ENCODE peak calls at places on chromosomes 4 and X, in four cellular contexts. One of them, this sample, is unnamed.

GRCh38 chr4:122083971-122084370 is 68.2 kb upstream of the BLTP1 start:
- DNase-seq in H1: no peak
- DNase-seq in H9: no peak
- DNase-seq in IMR-90: no peak
- DNase-seq in this sample: peak; percentile 29

GRCh38 chr4:85860066-85860465 is 385.1 kb downstream of the ARHGAP24 start:
- DNase-seq in H1: no peak
- DNase-seq in H9: no peak
- DNase-seq in IMR-90: peak; percentile 52
- DNase-seq in this sample: no peak

GRCh38 chrX:45619290-45619689 is 418.6 kb upstream of the DIPK2B start:
- DNase-seq in H1: no peak
- DNase-seq in H9: no peak
- DNase-seq in IMR-90: peak; percentile 28
- DNase-seq in this sample: peak; percentile 69

GRCh38 chr4:13783800-13784411 is 156.4 kb upstream of the BOD1L1 start:
- DNase-seq in H1: no peak
- DNase-seq in H9: no peak
- DNase-seq in IMR-90: no peak
- DNase-seq in this sample: no peak

GRCh38 chrX:119853449-119853848 is 686 bp upstream of the UPF3B start:
- DNase-seq in H1: no peak
- DNase-seq in H9: no peak
- DNase-seq in IMR-90: no peak
- DNase-seq in this sample: peak; percentile 0

GRCh38 chr4:168637872-168638756 is 141.3 kb downstream of the PALLD start:
- DNase-seq in H1: no peak
- DNase-seq in H9: no peak
- DNase-seq in IMR-90: peak; percentile 78
- DNase-seq in this sample: no peak

GRCh38 chr4:39814403-39815185 is 116.7 kb downstream of the UBE2K start:
- DNase-seq in H1: no peak
- DNase-seq in H9: no peak
- DNase-seq in IMR-90: peak; percentile 25
- DNase-seq in this sample: peak; percentile 42

GRCh38 chrX:45506149-45506768 is 305.6 kb upstream of the DIPK2B start:
- DNase-seq in H1: no peak
- DNase-seq in H9: no peak
- DNase-seq in IMR-90: no peak
- DNase-seq in this sample: no peak

GRCh38 chr4:17614416-17615299 is at the start of gene MED28:
- DNase-seq in H1: peak; percentile 83
- DNase-seq in H9: peak; percentile 94
- DNase-seq in IMR-90: peak; percentile 95
- DNase-seq in this sample: peak; percentile 97

GRCh38 chr4:45100936-45101818 is 374.8 kb upstream of the GNPDA2 start:
- DNase-seq in H1: no peak
- DNase-seq in H9: no peak
- DNase-seq in IMR-90: no peak
- DNase-seq in this sample: no peak

GRCh38 chrX:110180928-110181310 is 137.0 kb downstream of the AMMECR1 start:
- DNase-seq in H1: no peak
- DNase-seq in H9: no peak
- DNase-seq in IMR-90: peak; percentile 36
- DNase-seq in this sample: no peak

GRCh38 chr4:168337550-168337940 is 19.0 kb upstream of the DDX60 start:
- DNase-seq in H1: no peak
- DNase-seq in H9: no peak
- DNase-seq in IMR-90: peak; percentile 39
- DNase-seq in this sample: no peak

GRCh38 chrX:130110379-130111219 is at the start of gene ELF4:
- DNase-seq in H1: no peak
- DNase-seq in H9: no peak
- DNase-seq in IMR-90: peak; percentile 37
- DNase-seq in this sample: peak; percentile 45

GRCh38 chr4:10336471-10336870 is 120.8 kb downstream of the ZNF518B start:
- DNase-seq in H1: no peak
- DNase-seq in H9: no peak
- DNase-seq in IMR-90: no peak
- DNase-seq in this sample: peak; percentile 34

GRCh38 chr4:6907658-6908191 is 1.9 kb upstream of the TBC1D14 start:
- DNase-seq in H1: no peak
- DNase-seq in H9: peak; percentile 71
- DNase-seq in IMR-90: no peak
- DNase-seq in this sample: peak; percentile 66

GRCh38 chr4:26420903-26421302 is 69.4 kb downstream of the CCKAR start:
- DNase-seq in H1: no peak
- DNase-seq in H9: no peak
- DNase-seq in IMR-90: peak; percentile 56
- DNase-seq in this sample: no peak

GRCh38 chrX:39703307-39703706 is 394.5 kb downstream of the BCOR start:
- DNase-seq in H1: no peak
- DNase-seq in H9: no peak
- DNase-seq in IMR-90: no peak
- DNase-seq in this sample: no peak

GRCh38 chrX:1598021-1598875 is 6.8 kb downstream of the AKAP17A start:
- DNase-seq in H1: no peak
- DNase-seq in H9: no peak
- DNase-seq in IMR-90: no peak
- DNase-seq in this sample: no peak

GRCh38 chrX:1598876-1599790 is 7.7 kb downstream of the AKAP17A start:
- DNase-seq in H1: no peak
- DNase-seq in H9: no peak
- DNase-seq in IMR-90: no peak
- DNase-seq in this sample: no peak

GRCh38 chrX:1595711-1596060 is 4.3 kb downstream of the AKAP17A start:
- DNase-seq in H1: no peak
- DNase-seq in H9: no peak
- DNase-seq in IMR-90: no peak
- DNase-seq in this sample: no peak

GRCh38 chrX:1596676-1597344 is 5.4 kb downstream of the AKAP17A start:
- DNase-seq in H1: no peak
- DNase-seq in H9: no peak
- DNase-seq in IMR-90: no peak
- DNase-seq in this sample: no peak

GRCh38 chrX:1597345-1598020 is 6.1 kb downstream of the AKAP17A start:
- DNase-seq in H1: no peak
- DNase-seq in H9: no peak
- DNase-seq in IMR-90: no peak
- DNase-seq in this sample: no peak
- H3K56ac ChIP-seq in H1: no peak overlapping the region
- H3K56ac ChIP-seq in H9: no peak overlapping the region
- H3K56ac ChIP-seq in IMR-90: no peak overlapping the region
- H3K56ac ChIP-seq in this sample: no peak overlapping the region

DNA sequence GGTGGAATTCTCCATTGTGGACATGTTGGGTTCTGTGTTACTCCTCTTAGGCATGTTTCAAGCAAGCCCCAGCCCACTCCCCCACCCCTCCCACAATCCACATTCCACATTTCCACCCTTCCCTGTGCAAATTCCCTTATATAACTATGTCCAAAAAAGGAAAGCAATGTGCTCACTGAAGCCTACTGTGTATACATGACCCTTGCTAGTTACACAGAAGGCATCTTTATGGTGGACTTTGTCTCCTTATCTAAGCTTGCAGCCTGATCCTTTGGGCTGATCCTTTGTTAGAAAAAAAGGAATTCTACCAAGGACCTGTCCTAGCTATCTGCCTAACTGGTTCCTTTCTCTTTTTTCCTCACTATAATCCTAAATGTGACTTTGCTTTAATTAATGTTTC is 796.8 kb downstream of the NLGN4X start:
- DNase-seq in H1: no peak
- DNase-seq in H9: no peak
- DNase-seq in IMR-90: no peak
- DNase-seq in this sample: no peak
- H3K9ac ChIP-seq in H1: no peak overlapping the region
- H3K9ac ChIP-seq in H9: no peak overlapping the region
- H3K9ac ChIP-seq in IMR-90: no peak overlapping the region
- H3K9ac ChIP-seq in this sample: no peak overlapping the region

GRCh38 chr4:152659806-152660205 is 20.0 kb downstream of the TMEM154 start:
- DNase-seq in H1: no peak
- DNase-seq in H9: no peak
- DNase-seq in IMR-90: no peak
- DNase-seq in this sample: no peak

GRCh38 chr4:152663203-152664066 is 16.4 kb downstream of the TMEM154 start:
- DNase-seq in H1: no peak
- DNase-seq in H9: no peak
- DNase-seq in IMR-90: no peak
- DNase-seq in this sample: no peak

GRCh38 chr4:152657657-152658056 is 22.1 kb downstream of the TMEM154 start:
- DNase-seq in H1: no peak
- DNase-seq in H9: no peak
- DNase-seq in IMR-90: no peak
- DNase-seq in this sample: no peak

GRCh38 chr4:152661649-152662048 is 18.1 kb downstream of the TMEM154 start:
- DNase-seq in H1: no peak
- DNase-seq in H9: no peak
- DNase-seq in IMR-90: no peak
- DNase-seq in this sample: no peak

GRCh38 chr4:152660526-152660925 is 19.3 kb downstream of the TMEM154 start:
- DNase-seq in H1: no peak
- DNase-seq in H9: no peak
- DNase-seq in IMR-90: no peak
- DNase-seq in this sample: no peak
- H3K56ac ChIP-seq in H1: no peak overlapping the region
- H3K56ac ChIP-seq in H9: no peak overlapping the region
- H3K56ac ChIP-seq in IMR-90: no peak overlapping the region
- H3K56ac ChIP-seq in this sample: no peak overlapping the region

DNA sequence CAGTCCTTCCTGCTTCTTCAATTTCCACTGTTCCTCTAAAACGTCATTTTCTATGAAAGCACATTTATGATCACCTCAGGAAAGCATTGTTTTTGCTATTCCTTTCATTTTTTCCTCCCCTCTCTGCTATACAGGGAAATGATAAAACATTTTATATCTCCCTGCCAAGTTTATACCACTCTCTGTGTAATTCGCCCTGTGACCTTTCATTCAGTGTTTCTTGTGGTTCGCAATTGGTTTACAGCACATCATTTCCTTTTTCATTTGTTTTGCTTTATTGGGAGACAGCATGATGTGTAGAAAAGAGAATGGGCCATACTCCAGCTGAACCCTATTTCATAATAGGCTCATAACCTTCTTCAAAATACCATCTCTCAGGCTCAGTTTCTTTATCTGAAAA is 99.9 kb upstream of the RAPGEF2 start:
- DNase-seq in H1: no peak
- DNase-seq in H9: no peak
- DNase-seq in IMR-90: peak; percentile 79
- DNase-seq in this sample: no peak
- H3K9ac ChIP-seq in H1: no peak overlapping the region
- H3K9ac ChIP-seq in H9: no peak overlapping the region
- H3K9ac ChIP-seq in IMR-90: no peak overlapping the region
- H3K9ac ChIP-seq in this sample: no peak overlapping the region

This sample was measured in mesendoderm.